ENCODE peak calls at places on chromosomes 3 and 15, in eight cellular contexts. G, O, T, Y, P, H, B and V are unnamed samples.

GRCh38 chr3:142645236-142645793 is 49.1 kb downstream of the PLS1 start:
- DNase-seq in O (peak), P (peak), Y (no peak), G (peak), T (peak), B (peak), H (peak), V (peak)

GRCh38 chr3:109275702-109276293 is 40.5 kb downstream of the DPPA2 start:
- DNase-seq in Y (peak), O (peak), H (no peak), B (peak), P (peak), G (peak), T (peak), V (peak)

GRCh38 chr15:87871130-87871737 is 385.3 kb downstream of the NTRK3 start:
- DNase-seq in H (no peak), Y (no peak), G (no peak), P (no peak), T (no peak), B (peak), O (peak), V (no peak)

GRCh38 chr3:195226900-195227447 is 44.0 kb downstream of the XXYLT1 start:
- DNase-seq in H (no peak), P (no peak), O (peak), G (no peak), B (no peak), T (peak), Y (no peak), V (no peak)

GRCh38 chr3:129490273-129490675 is 38.2 kb upstream of the RHO start:
- DNase-seq in Y (peak), H (peak), O (peak), B (peak), G (peak), T (peak), P (peak), V (peak)

GRCh38 chr3:48897401-48898376 is 993 bp downstream of the SLC25A20 start:
- DNase-seq in O (no peak), G (no peak), Y (no peak), B (no peak), H (no peak), P (no peak), T (peak), V (peak)

GRCh38 chr3:126125781-126126251 is 41.9 kb upstream of the SLC41A3 start:
- DNase-seq in O (no peak), H (no peak), T (no peak), B (no peak), Y (no peak), P (no peak), G (no peak), V (no peak)

GRCh38 chr3:157066335-157067071 is 93.4 kb downstream of the CCNL1 start:
- DNase-seq in T (no peak), H (no peak), G (no peak), B (peak), Y (no peak), P (no peak), O (peak), V (no peak)

GRCh38 chr3:194367992-194368841 is 1.3 kb downstream of the LRRC15 start:
- DNase-seq in B (peak), G (no peak), H (no peak), Y (peak), P (no peak), T (no peak), O (no peak), V (no peak)

GRCh38 chr3:172877011-172877410 is 126.5 kb downstream of the ECT2 start:
- DNase-seq in P (no peak), H (no peak), B (no peak), G (no peak), T (peak), Y (no peak), O (peak), V (no peak)

GRCh38 chr15:39680868-39681267 is 100.0 kb downstream of the THBS1 start:
- DNase-seq in G (no peak), T (peak), P (no peak), H (no peak), Y (peak), O (peak), B (peak), V (no peak)

GRCh38 chr15:89003865-89004725 is 84.2 kb upstream of the ABHD2 start:
- DNase-seq in Y (no peak), O (peak), H (no peak), P (no peak), T (peak), B (peak), G (no peak), V (no peak)

GRCh38 chr15:89412906-89413411 is 78.3 kb upstream of the POLG start:
- DNase-seq in P (no peak), T (no peak), G (no peak), B (no peak), Y (no peak), H (no peak), O (no peak), V (no peak)

GRCh38 chr3:194621947-194622346 is 11.3 kb downstream of the TMEM44 start:
- DNase-seq in T (no peak), P (no peak), Y (no peak), G (no peak), O (no peak), B (no peak), H (no peak), V (no peak)

GRCh38 chr3:124059580-124059979 is 67.7 kb upstream of the ROPN1 start:
- DNase-seq in O (peak), Y (no peak), T (peak), B (peak), H (no peak), P (no peak), G (no peak), V (no peak)

GRCh38 chr3:62665627-62666433 is 209.4 kb downstream of the CADPS start:
- DNase-seq in O (peak), T (peak), G (peak), Y (peak), H (no peak), B (peak), P (peak), V (peak)

GRCh38 chr3:21750291-21750690 is 719 bp downstream of the ZNF385D start:
- DNase-seq in O (peak), H (no peak), P (no peak), G (no peak), T (peak), B (peak), Y (no peak), V (no peak)

GRCh38 chr3:52794612-52795099 is at the start of gene ITIH3:
- DNase-seq in G (no peak), Y (no peak), P (no peak), B (no peak), O (no peak), T (no peak), H (no peak), V (no peak)

GRCh38 chr3:126947429-126947828 is 35.5 kb upstream of the PLXNA1 start:
- DNase-seq in H (no peak), B (no peak), O (no peak), Y (no peak), T (no peak), G (no peak), P (no peak), V (no peak)

GRCh38 chr3:166060789-166061479 is 223.7 kb upstream of the BCHE start:
- DNase-seq in T (no peak), Y (no peak), P (no peak), G (no peak), H (no peak), B (no peak), O (no peak), V (no peak)

GRCh38 chr3:55725681-55726500 is 238.8 kb upstream of the WNT5A start:
- DNase-seq in Y (no peak), H (no peak), P (no peak), B (no peak), G (no peak), O (no peak), T (no peak), V (no peak)

GRCh38 chr3:38397320-38397719 is 50.7 kb downstream of the XYLB start:
- DNase-seq in H (peak), B (peak), O (peak), G (peak), P (no peak), Y (peak), T (peak), V (peak)

GRCh38 chr15:93217343-93217742 is 128.3 kb upstream of the RGMA start:
- DNase-seq in B (no peak), Y (no peak), P (no peak), G (no peak), T (no peak), O (no peak), H (no peak), V (no peak)

GRCh38 chr15:50675524-50676144 is 11.0 kb downstream of the TRPM7 start:
- DNase-seq in H (no peak), G (peak), O (peak), B (peak), T (peak), Y (peak), P (peak), V (peak)

GRCh38 chr15:57405133-57405532 is 28.8 kb downstream of the CGNL1 start:
- DNase-seq in B (no peak), H (no peak), O (no peak), Y (no peak), T (no peak), G (no peak), P (no peak), V (no peak)

GRCh38 chr15:101288905-101289513 is 6.0 kb downstream of the SNRPA1 start:
- DNase-seq in H (no peak), B (peak), O (peak), P (peak), Y (no peak), T (peak), G (peak), V (peak)

GRCh38 chr3:159635047-159635641 is 353.5 kb upstream of the IL12A start:
- DNase-seq in P (no peak), B (peak), Y (no peak), H (peak), T (peak), O (peak), G (peak), V (peak)

GRCh38 chr15:88456733-88457132 is 10.5 kb downstream of the MRPL46 start:
- DNase-seq in T (no peak), B (no peak), O (no peak), Y (no peak), H (no peak), P (no peak), G (no peak), V (no peak)

GRCh38 chr15:98964461-98965454 is 42.8 kb downstream of the PGPEP1L start:
- DNase-seq in P (no peak), Y (no peak), O (no peak), H (no peak), G (no peak), T (no peak), B (no peak), V (no peak)

GRCh38 chr3:13715167-13715954 is 164.5 kb downstream of the WNT7A start:
- DNase-seq in Y (no peak), T (no peak), H (no peak), P (no peak), G (no peak), B (no peak), O (no peak), V (no peak)

GRCh38 chr3:181752202-181752671 is 40.5 kb downstream of the SOX2 start:
- DNase-seq in O (no peak), P (no peak), Y (no peak), G (no peak), B (no peak), H (no peak), T (no peak), V (no peak)

GRCh38 chr3:188827593-188827992 is 344.2 kb upstream of the TPRG1 start:
- DNase-seq in G (no peak), H (no peak), B (peak), T (peak), P (no peak), Y (no peak), O (no peak), V (no peak)

GRCh38 chr3:188832961-188833615 is 338.7 kb upstream of the TPRG1 start:
- DNase-seq in T (peak), Y (no peak), P (no peak), B (peak), H (peak), O (peak), G (peak), V (no peak)

GRCh38 chr3:188829577-188829976 is 342.2 kb upstream of the TPRG1 start:
- DNase-seq in Y (no peak), B (no peak), P (no peak), O (no peak), G (no peak), T (peak), H (peak), V (no peak)

GRCh38 chr3:188832146-188832545 is 339.6 kb upstream of the TPRG1 start:
- DNase-seq in Y (no peak), T (no peak), P (no peak), G (no peak), B (no peak), H (no peak), O (no peak), V (no peak)

GRCh38 chr3:188830955-188831354 is 340.8 kb upstream of the TPRG1 start:
- DNase-seq in O (peak), P (no peak), T (peak), G (no peak), B (peak), Y (no peak), H (no peak), V (peak)
- TF ChIP-seq CTCF in O (peak), P (peak), T (peak), G (no peak), B (no peak), Y (no peak), H (peak), V (peak)

GRCh38 chr3:65422154-65422553 is 616.6 kb downstream of the MAGI1 start:
- DNase-seq in H (no peak), O (no peak), P (no peak), B (no peak), T (no peak), G (no peak), Y (no peak), V (no peak)

DNA sequence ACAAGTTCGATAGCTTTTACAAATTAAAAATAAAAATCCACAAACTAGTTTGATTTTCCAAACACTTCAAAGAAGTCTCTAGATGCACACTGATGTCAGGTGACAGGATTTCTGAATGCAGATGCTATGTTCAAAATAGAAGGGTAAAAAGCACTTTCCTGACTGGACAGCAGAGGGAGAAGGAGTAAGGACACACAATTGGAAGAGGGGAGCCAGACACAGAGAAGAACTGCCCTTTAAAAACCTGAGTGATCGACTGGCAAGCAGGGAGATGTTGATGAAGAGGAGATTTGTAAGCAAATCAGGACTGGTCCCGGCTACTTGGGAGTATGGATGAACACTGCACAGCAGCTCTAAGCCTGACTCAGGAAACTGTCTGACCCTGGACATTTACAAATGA is 612.8 kb downstream of the MAGI1 start:
- DNase-seq in Y (no peak), G (peak), T (peak), H (no peak), P (no peak), B (peak), O (peak), V (peak)
- TF ChIP-seq CTCF in Y (peak), G (no peak), T (peak), H (peak), P (no peak), B (peak), O (peak), V (no peak)

GRCh38 chr3:12455740-12456139 is 28.5 kb upstream of the TSEN2 start:
- DNase-seq in H (no peak), Y (no peak), B (no peak), G (no peak), O (no peak), T (no peak), P (no peak), V (no peak)

GRCh38 chr3:12461097-12461649 is 23.1 kb upstream of the TSEN2 start:
- DNase-seq in B (no peak), H (no peak), T (no peak), Y (no peak), O (no peak), G (no peak), P (no peak), V (no peak)

GRCh38 chr3:12460132-12460531 is 24.1 kb upstream of the TSEN2 start:
- DNase-seq in Y (no peak), B (no peak), P (no peak), H (no peak), O (no peak), G (no peak), T (no peak), V (no peak)

GRCh38 chr3:12462159-12462962 is 21.9 kb upstream of the TSEN2 start:
- DNase-seq in T (no peak), P (no peak), B (no peak), O (no peak), H (no peak), G (no peak), Y (no peak), V (no peak)

GRCh38 chr3:12458901-12459300 is 25.4 kb upstream of the TSEN2 start:
- DNase-seq in H (no peak), P (no peak), B (no peak), O (no peak), T (no peak), G (no peak), Y (no peak), V (no peak)
- TF ChIP-seq CTCF in H (no peak), P (no peak), B (peak), O (no peak), T (no peak), G (no peak), Y (no peak), V (no peak)

GRCh38 chr3:151835751-151836550 is 22.0 kb downstream of the AADAC start:
- DNase-seq in P (no peak), B (peak), O (peak), H (no peak), T (peak), Y (no peak), G (no peak), V (no peak)

GRCh38 chr3:151838574-151839312 is 24.8 kb downstream of the AADAC start:
- DNase-seq in T (peak), P (peak), G (peak), Y (peak), O (peak), B (peak), H (no peak), V (peak)

GRCh38 chr3:151841801-151842200 is 27.9 kb downstream of the AADAC start:
- DNase-seq in P (no peak), T (peak), G (no peak), Y (no peak), H (no peak), O (peak), B (no peak), V (no peak)

GRCh38 chr3:151839313-151839631 is 25.4 kb downstream of the AADAC start:
- DNase-seq in H (no peak), Y (no peak), G (no peak), T (no peak), O (no peak), P (no peak), B (no peak), V (no peak)

DNA sequence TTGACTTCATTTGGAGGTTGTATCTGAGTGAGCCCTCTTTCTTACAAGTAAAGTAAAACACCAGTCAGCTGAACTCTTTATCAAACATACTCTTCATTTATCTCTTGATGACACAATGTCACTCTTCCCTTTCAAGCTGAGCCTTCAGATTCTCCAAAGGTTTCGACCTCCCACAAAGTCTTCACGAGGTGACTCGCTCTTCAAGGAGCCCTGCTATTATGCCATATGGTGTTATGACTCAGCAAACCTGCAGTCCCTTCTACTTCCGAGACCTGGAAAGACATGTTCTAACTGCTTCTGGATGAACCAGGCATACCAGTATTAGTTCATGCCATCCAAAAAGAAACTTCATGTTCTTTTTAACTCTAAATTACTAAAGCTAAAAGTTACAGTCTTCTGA is 23.1 kb downstream of the AADAC start:
- DNase-seq in Y (no peak), T (peak), O (peak), H (peak), P (peak), B (peak), G (peak), V (peak)
- TF ChIP-seq CTCF in Y (no peak), T (no peak), O (no peak), H (no peak), P (no peak), B (no peak), G (no peak), V (no peak)

GRCh38 chr15:82858932-82859331 is 49.5 kb downstream of the WHAMM start:
- DNase-seq in P (no peak), G (no peak), H (no peak), T (no peak), Y (no peak), B (no peak), O (no peak), V (no peak)
- TF ChIP-seq CTCF in P (no peak), G (no peak), H (no peak), T (no peak), Y (no peak), B (no peak), O (no peak), V (no peak)

DNA sequence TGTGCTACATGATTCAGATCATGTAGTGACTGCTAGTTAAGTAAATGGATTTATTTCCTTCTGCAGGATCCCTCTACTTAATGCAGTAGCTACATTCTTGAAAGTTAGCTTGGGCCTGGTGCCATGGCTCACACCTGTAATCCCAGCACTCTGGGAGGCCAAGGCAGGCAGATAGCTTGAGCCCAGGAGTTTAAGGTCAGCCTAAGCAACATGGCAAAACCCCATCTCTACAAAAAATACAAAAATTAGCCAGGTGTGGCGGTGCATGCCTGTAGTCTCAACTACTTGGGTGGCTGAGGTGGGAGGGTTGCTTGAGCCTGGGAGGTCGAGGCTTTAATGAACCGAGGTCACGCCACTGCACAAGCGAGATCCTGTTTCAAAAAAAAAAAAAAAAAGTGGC is 21.9 kb downstream of the TSEN2 start:
- DNase-seq in G (no peak), O (no peak), H (no peak), Y (no peak), P (no peak), B (no peak), T (no peak), V (no peak)
- TF ChIP-seq CTCF in G (no peak), O (no peak), H (no peak), Y (no peak), P (no peak), B (no peak), T (no peak), V (no peak)

GRCh38 chr3:162385387-162385786 is 888.8 kb downstream of the OTOL1 start:
- DNase-seq in P (no peak), O (no peak), H (no peak), B (no peak), Y (no peak), T (no peak), G (no peak), V (no peak)

GRCh38 chr3:162391301-162391700 is 894.7 kb downstream of the OTOL1 start:
- DNase-seq in H (no peak), Y (no peak), B (peak), G (peak), T (peak), P (no peak), O (peak), V (no peak)

GRCh38 chr3:162390891-162391290 is 894.3 kb downstream of the OTOL1 start:
- DNase-seq in Y (no peak), B (peak), T (peak), H (no peak), O (peak), P (peak), G (peak), V (no peak)
- TF ChIP-seq CTCF in Y (no peak), B (no peak), T (no peak), H (no peak), O (no peak), P (no peak), G (no peak), V (no peak)

DNA sequence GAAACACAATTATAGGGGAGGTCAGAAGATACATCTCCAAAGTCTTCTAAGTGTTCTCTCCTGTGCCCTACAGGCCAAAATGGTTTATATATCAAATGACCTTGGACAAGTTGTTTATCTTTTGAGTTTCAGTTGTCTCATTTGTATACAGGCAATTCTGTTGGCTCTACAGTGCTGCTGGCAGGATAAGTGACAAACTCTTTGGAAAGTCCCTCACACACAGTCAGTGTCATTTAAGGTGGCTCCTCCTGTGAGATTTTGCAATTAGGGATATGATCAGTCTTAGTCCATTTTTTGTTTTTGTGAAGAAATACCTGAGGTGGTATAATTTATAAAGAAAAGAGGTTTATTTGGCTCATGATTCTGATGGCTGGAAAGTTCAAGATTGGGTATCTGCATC is 1035.8 kb upstream of the CFAP20DC start:
- DNase-seq in G (no peak), B (no peak), H (no peak), T (no peak), Y (no peak), O (no peak), P (no peak), V (no peak)
- TF ChIP-seq CTCF in G (no peak), B (no peak), H (no peak), T (no peak), Y (no peak), O (no peak), P (no peak), V (no peak)

GRCh38 chr3:43286115-43286885 is at the start of gene SNRK:
- DNase-seq in B (peak), G (peak), Y (peak), P (peak), H (no peak), T (peak), O (peak), V (peak)
- TF ChIP-seq CTCF in B (peak), G (peak), Y (no peak), P (no peak), H (peak), T (peak), O (peak), V (no peak)